ENCODE peak calls at places on chromosomes 7 and 10, in five cellular contexts. L is fibroblast of lung, J is transverse colon, U is endothelial cell of umbilical vein, F is osteoblast. S is an unnamed sample.

GRCh38 chr7:105439174-105439893 is 50.6 kb upstream of the SRPK2 start:
- DNase-seq in F (peak; percentile 89), L (peak; percentile 92), J (peak; percentile 22), U (peak; percentile 92), S (no peak)

GRCh38 chr10:112739219-112739969 is 210.7 kb upstream of the TCF7L2 start:
- DNase-seq in L (no peak), U (no peak), J (no peak), F (no peak), S (no peak)

GRCh38 chr7:80139179-80139578 is 4.5 kb downstream of the GNAI1 start:
- DNase-seq in L (no peak), J (no peak), U (peak; percentile 39), F (no peak), S (no peak)

GRCh38 chr10:14736600-14737081 is 38.1 kb downstream of the FAM107B start:
- DNase-seq in L (peak; percentile 86), F (peak; percentile 71), U (no peak), J (no peak), S (no peak)

GRCh38 chr10:76382381-76382851 is 951.0 kb downstream of the LRMDA start:
- DNase-seq in J (no peak), F (peak; percentile 78), U (no peak), L (peak; percentile 94), S (no peak)

GRCh38 chr7:114217026-114217425 is 197.6 kb upstream of the FOXP2 start:
- DNase-seq in U (no peak), J (no peak), L (no peak), F (no peak), S (no peak)

GRCh38 chr7:29332027-29332806 is 137.6 kb downstream of the CHN2 start:
- DNase-seq in F (no peak), J (no peak), U (no peak), L (no peak), S (peak; percentile 31)

GRCh38 chr10:61779950-61780659 is 117.4 kb downstream of the CABCOCO1 start:
- DNase-seq in U (peak; percentile 90), L (peak; percentile 94), J (peak; percentile 27), F (no peak), S (no peak)

GRCh38 chr7:106548491-106548890 is 112.5 kb downstream of the CCDC71L start:
- DNase-seq in F (no peak), L (no peak), U (no peak), J (no peak), S (no peak)

DNA sequence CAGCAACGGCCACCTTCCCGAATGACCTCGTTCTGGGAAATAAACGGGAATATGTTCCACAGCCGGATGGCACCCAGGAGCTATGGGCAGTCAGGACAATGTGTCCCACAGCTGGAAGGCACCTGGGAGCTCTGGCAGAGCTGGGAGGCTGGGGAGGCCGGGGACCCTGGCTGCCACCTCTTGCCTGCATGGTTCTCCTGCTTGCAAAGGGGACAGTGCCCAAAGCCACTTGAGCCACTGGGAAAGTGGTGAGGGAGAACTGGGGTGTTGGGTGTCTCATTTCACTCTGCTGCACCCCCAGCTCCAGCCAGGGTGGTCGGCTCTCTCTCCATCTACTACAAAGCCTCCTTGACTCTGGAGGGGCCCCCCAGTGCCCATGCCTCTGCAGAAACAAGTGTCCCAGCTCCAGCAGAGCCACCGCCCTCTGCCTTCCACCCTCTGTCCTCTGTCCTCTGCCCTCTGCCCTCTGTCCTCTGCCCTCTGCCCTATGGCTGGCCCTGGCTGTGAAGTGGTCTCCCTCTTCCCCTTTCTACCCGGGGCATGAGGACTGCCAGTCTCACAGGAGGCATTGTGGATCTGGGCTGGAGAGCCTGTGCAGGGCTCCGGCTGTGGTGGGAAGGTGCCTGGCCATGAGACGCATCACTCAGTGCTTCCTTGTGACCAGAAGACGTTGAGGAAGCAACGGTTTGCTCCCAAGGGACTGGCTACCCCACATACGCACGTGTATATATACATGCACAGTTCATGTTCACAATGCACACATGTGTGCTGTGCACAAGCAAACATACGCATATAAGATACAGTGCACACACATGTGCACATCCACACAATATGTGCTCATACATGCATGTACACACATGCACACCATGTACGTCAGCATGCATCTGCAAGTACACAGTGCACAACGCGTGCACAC is 21.5 kb upstream of the INPP5A start:
- DNase-seq in U (no peak), J (peak; percentile 8), L (no peak), F (no peak), S (no peak)
- H3K27ac ChIP-seq in U (no peak overlapping the region), J (peak overlapping the region; percentile 73), L (peak overlapping the region; percentile 90), F (peak overlapping the region; percentile 91), S (no peak overlapping the region)

DNA sequence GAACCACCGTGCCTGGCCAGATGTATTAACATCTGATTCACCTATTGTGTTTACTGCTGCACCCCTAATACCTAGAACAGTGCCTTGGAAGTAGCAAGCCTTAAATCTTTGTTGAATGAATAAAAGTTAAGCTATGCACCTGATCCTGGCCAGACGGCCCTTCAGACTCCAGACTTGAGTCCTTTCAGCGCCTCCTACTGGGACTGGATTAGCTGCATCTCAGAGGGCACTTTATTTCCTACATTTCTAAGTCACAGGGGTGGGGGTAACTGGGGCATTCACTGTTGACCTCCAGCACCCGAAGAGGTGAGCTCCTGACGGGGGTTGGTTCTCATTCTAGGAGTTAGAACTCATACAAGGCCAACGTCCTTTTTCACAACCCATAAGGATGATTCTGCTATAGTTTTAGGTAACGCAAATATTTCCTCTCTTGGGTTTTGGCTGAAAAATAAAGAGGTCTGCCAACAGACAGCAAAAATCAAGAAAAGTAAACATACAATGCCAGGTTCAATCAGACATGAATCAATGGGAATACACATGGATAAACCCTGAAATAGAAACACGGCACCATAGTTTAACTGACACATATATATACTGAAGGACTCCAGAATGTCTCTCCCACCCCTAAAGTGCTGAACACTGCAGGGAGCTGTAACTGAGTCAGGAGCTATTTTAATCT is 48.0 kb upstream of the DLG5 start:
- DNase-seq in F (peak; percentile 70), U (peak; percentile 18), L (peak; percentile 39), J (peak; percentile 20), S (no peak)
- H3K27ac ChIP-seq in F (no peak overlapping the region), U (no peak overlapping the region), L (no peak overlapping the region), J (peak overlapping the region; percentile 75), S (no peak overlapping the region)

DNA sequence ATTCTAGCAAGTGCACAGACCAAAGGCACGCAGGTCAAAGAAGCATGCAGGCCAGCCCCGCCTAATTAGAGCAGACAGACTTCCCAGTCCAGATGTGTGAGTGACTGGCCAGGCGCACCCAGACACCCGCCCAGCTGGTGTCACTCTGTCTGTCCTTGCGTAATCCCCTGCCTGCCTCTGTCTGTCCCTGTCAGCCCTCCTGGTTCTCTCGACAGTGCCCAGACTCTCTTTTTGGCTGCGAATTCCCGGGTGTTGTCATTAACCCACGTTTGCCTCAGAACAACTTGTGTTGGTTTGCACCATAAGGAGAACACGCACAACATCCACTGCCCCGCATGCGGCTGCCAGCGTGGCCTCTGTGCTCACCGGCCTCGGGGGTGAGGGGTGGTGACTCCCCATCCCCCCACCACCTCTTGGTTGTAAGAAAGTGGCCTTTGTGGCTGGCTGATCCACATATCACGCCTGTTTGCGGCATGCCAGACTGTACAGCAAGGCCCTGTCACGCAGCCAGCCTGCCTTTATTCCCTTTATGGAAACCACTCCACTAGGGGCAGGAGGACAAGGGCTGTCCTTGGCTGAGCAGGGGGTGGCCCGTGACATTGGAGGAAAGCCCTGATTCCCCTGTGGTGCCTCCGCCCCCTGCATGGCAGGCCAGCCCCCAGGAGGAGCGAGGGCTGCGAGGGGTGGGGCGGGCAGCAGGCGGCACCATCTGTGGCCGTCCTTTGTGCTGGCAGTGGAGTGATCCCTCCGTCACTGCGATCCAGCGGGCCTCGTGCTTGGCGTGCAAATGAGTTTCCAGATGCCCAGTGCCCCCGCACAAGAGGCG is 72.8 kb upstream of the PPIF start:
- DNase-seq in L (peak; percentile 72), F (peak; percentile 88), J (peak; percentile 64), U (no peak), S (peak; percentile 88)
- H3K27ac ChIP-seq in L (peak overlapping the region; percentile 63), F (peak overlapping the region; percentile 88), J (peak overlapping the region; percentile 76), U (no peak overlapping the region), S (peak overlapping the region; percentile 95)

GRCh38 chr10:114349505-114350211 is 54.6 kb downstream of the AFAP1L2 start:
- DNase-seq in F (no peak), L (no peak), U (no peak), J (peak; percentile 12), S (no peak)

GRCh38 chr10:114356786-114357588 is 47.3 kb downstream of the AFAP1L2 start:
- DNase-seq in F (no peak), J (no peak), L (peak; percentile 93), U (peak; percentile 50), S (no peak)

GRCh38 chr10:114352653-114353298 is 51.5 kb downstream of the AFAP1L2 start:
- DNase-seq in U (no peak), L (no peak), F (no peak), J (no peak), S (no peak)

GRCh38 chr10:114350751-114351150 is 53.6 kb downstream of the AFAP1L2 start:
- DNase-seq in L (no peak), J (no peak), F (no peak), U (no peak), S (no peak)

GRCh38 chr10:114353383-114353782 is 50.9 kb downstream of the AFAP1L2 start:
- DNase-seq in U (no peak), F (no peak), J (no peak), L (no peak), S (no peak)
- H3K27ac ChIP-seq in U (no peak overlapping the region), F (no peak overlapping the region), J (no peak overlapping the region), L (no peak overlapping the region), S (no peak overlapping the region)

GRCh38 chr10:70509376-70509775 is 30.8 kb downstream of the PALD1 start:
- DNase-seq in U (no peak), F (no peak), L (no peak), J (no peak), S (no peak)

GRCh38 chr10:70510453-70510852 is 31.9 kb downstream of the PALD1 start:
- DNase-seq in L (no peak), J (no peak), U (no peak), F (no peak), S (no peak)

GRCh38 chr10:70508912-70509366 is 30.4 kb downstream of the PALD1 start:
- DNase-seq in U (peak; percentile 92), L (peak; percentile 18), F (no peak), J (peak; percentile 50), S (no peak)

GRCh38 chr10:70512149-70512611 is 33.6 kb downstream of the PALD1 start:
- DNase-seq in F (no peak), J (no peak), L (peak; percentile 41), U (no peak), S (no peak)

GRCh38 chr10:70510904-70511303 is 32.3 kb downstream of the PALD1 start:
- DNase-seq in F (no peak), U (no peak), L (no peak), J (no peak), S (no peak)
- H3K27ac ChIP-seq in F (no peak overlapping the region), U (no peak overlapping the region), L (no peak overlapping the region), J (no peak overlapping the region), S (no peak overlapping the region)

GRCh38 chr10:125118701-125119100 is 41.7 kb downstream of the CTBP2 start:
- DNase-seq in U (no peak), F (no peak), L (no peak), J (no peak), S (no peak)
- H3K27ac ChIP-seq in U (no peak overlapping the region), F (no peak overlapping the region), L (peak overlapping the region; percentile 42), J (peak overlapping the region; percentile 61), S (peak overlapping the region; percentile 43)

S was measured in substantia nigra.